ENCODE peak calls at places on chromosome 4, in eight cellular contexts. W is stimulated activated naive CD8-positive, alpha-beta T cell treated with anti-CD3 and anti-CD28 coated beads, Interleukin-15, Interleukin-2, amounts not matched to agents 100 U/mL and 50 U/mL, for 24 hours; I is fibroblast of mammary gland; X is stimulated activated CD8-positive, alpha-beta memory T cell treated with anti-CD3 and anti-CD28 coated beads, Interleukin-2, amount 100 ng/mL, for 1 hour; J is HT1080; Z is NCI-H1436; N is ovary; A is activated T-cell treated with anti-CD3 and anti-CD28 coated beads for 24 hours. F is an unnamed sample.

GRCh38 chr4:150050566-150050965 is 27.7 kb upstream of the DCLK2 start:
- DNase-seq in Z (no peak), J (no peak), W (no peak), N (no peak), I (no peak), A (no peak), X (no peak), F (no peak)

GRCh38 chr4:13988347-13989265 is 361.1 kb upstream of the BOD1L1 start:
- DNase-seq in I (peak; percentile 100), W (no peak), Z (no peak), X (no peak), N (no peak), J (peak; percentile 94), A (no peak), F (no peak)

GRCh38 chr4:113468165-113469022 is 293.1 kb downstream of the CAMK2D start:
- DNase-seq in X (no peak), A (no peak), J (peak; percentile 100), I (peak; percentile 100), N (peak; percentile 65), Z (no peak), W (peak; percentile 18), F (no peak)

GRCh38 chr4:157165935-157166334 is 54.6 kb upstream of the GRIA2 start:
- DNase-seq in W (no peak), I (no peak), A (no peak), Z (no peak), X (no peak), J (no peak), N (no peak), F (no peak)

GRCh38 chr4:98148856-98149255 is 5.6 kb upstream of the STPG2 start:
- DNase-seq in X (no peak), Z (peak; percentile 9), A (no peak), W (no peak), J (peak; percentile 43), I (no peak), N (no peak), F (no peak)

GRCh38 chr4:38290360-38290759 is 330.2 kb downstream of the PTTG2 start:
- DNase-seq in X (no peak), Z (no peak), J (peak; percentile 85), W (no peak), I (peak; percentile 18), N (no peak), A (no peak), F (no peak)

GRCh38 chr4:38663021-38663800 is 788 bp upstream of the KLF3 start:
- DNase-seq in I (no peak), W (peak; percentile 67), Z (no peak), A (peak; percentile 44), N (peak; percentile 76), X (no peak), J (peak; percentile 40), F (no peak)

GRCh38 chr4:25209702-25210101 is 24.1 kb upstream of the PI4K2B start:
- DNase-seq in Z (no peak), X (no peak), N (no peak), W (no peak), J (no peak), A (no peak), I (no peak), F (no peak)

GRCh38 chr4:7420661-7421040 is 14.1 kb downstream of the PSAPL1 start:
- DNase-seq in I (no peak), W (no peak), N (peak; percentile 9), J (no peak), A (no peak), Z (no peak), X (no peak), F (no peak)

GRCh38 chr4:184473515-184474260 is 662 bp downstream of the IRF2 start:
- DNase-seq in I (peak; percentile 30), Z (no peak), N (peak; percentile 60), W (peak; percentile 56), A (peak; percentile 24), J (peak; percentile 55), X (no peak), F (peak; percentile 26)

GRCh38 chr4:138175337-138175794 is 66.8 kb downstream of the SLC7A11 start:
- DNase-seq in I (peak; percentile 18), J (no peak), X (no peak), Z (peak; percentile 70), W (no peak), A (no peak), N (no peak), F (no peak)

GRCh38 chr4:101211146-101211553 is 136.2 kb downstream of the PPP3CA start:
- DNase-seq in N (no peak), J (peak; percentile 72), A (no peak), W (no peak), X (no peak), I (peak; percentile 89), Z (no peak), F (no peak)

GRCh38 chr4:101200561-101200960 is 146.8 kb downstream of the PPP3CA start:
- DNase-seq in X (no peak), Z (no peak), N (no peak), A (no peak), J (peak; percentile 95), W (no peak), I (peak; percentile 99), F (no peak)

GRCh38 chr4:153931804-153932203 is 142.9 kb upstream of the SFRP2 start:
- DNase-seq in Z (no peak), A (no peak), W (no peak), J (no peak), N (no peak), X (no peak), I (peak; percentile 80), F (no peak)

GRCh38 chr4:11182586-11183357 is 245.9 kb downstream of the HS3ST1 start:
- DNase-seq in Z (no peak), J (peak; percentile 88), X (no peak), W (no peak), N (no peak), A (no peak), I (peak; percentile 78), F (no peak)

GRCh38 chr4:55238407-55238806 is 107.6 kb upstream of the SRD5A3 start:
- DNase-seq in J (no peak), I (no peak), Z (no peak), X (no peak), A (no peak), N (no peak), W (no peak), F (no peak)

GRCh38 chr4:36394352-36394903 is 113.0 kb downstream of the DTHD1 start:
- DNase-seq in X (no peak), N (no peak), W (peak; percentile 11), J (peak; percentile 66), A (peak; percentile 20), I (no peak), Z (no peak), F (peak; percentile 15)

GRCh38 chr4:38753021-38753806 is 29.6 kb downstream of the TLR10 start:
- DNase-seq in Z (peak; percentile 74), N (peak; percentile 89), W (no peak), X (no peak), J (peak; percentile 97), A (no peak), I (peak; percentile 98), F (no peak)

GRCh38 chr4:24730256-24731001 is 64.9 kb upstream of the SOD3 start:
- DNase-seq in I (peak; percentile 86), X (no peak), A (no peak), W (no peak), N (no peak), J (peak; percentile 18), Z (no peak), F (no peak)

GRCh38 chr4:80173387-80173786 is 23.9 kb upstream of the PRDM8 start:
- DNase-seq in X (no peak), Z (no peak), W (peak; percentile 51), A (peak; percentile 53), J (peak; percentile 89), N (no peak), I (peak; percentile 93), F (peak; percentile 62)

GRCh38 chr4:83248486-83248885 is 36.1 kb downstream of the COQ2 start:
- DNase-seq in X (no peak), I (no peak), J (peak; percentile 29), Z (no peak), N (no peak), A (no peak), W (no peak), F (no peak)

GRCh38 chr4:94561249-94562024 is 109.7 kb downstream of the PDLIM5 start:
- DNase-seq in Z (no peak), J (peak; percentile 45), W (no peak), N (no peak), A (no peak), I (peak; percentile 78), X (no peak), F (no peak)

GRCh38 chr4:146302833-146303232 is 88.5 kb downstream of the REELD1 start:
- DNase-seq in W (no peak), I (no peak), A (no peak), Z (no peak), N (no peak), X (no peak), J (no peak), F (no peak)

GRCh38 chr4:88697588-88698329 is at the start of gene NAP1L5:
- DNase-seq in I (peak; percentile 83), J (peak; percentile 66), A (peak; percentile 46), X (peak; percentile 37), N (peak; percentile 76), Z (peak; percentile 11), W (peak; percentile 73), F (peak; percentile 52)

GRCh38 chr4:78370625-78371372 is 180.8 kb upstream of the ANXA3 start:
- DNase-seq in I (peak; percentile 24), Z (no peak), X (no peak), J (no peak), A (no peak), N (no peak), W (no peak), F (no peak)

F was measured in Jurkat, Clone E6-1.